ENCODE peak calls at places on chromosome 21, in ten cellular contexts. F is GM23338, I is brain microvascular endothelial cell, S is stomach, B is suprapubic skin, Y is cardiac muscle cell, C is GM06990, V is MM.1S, H is fibroblast of lung, A is tibial artery. M is an unnamed sample.

GRCh38 chr21:25717491-25718139 is 17.1 kb downstream of the ATP5PF start:
- DNase-seq in C (no peak), V (no peak), B (no peak), A (no peak), H (peak; percentile 37), Y (peak; percentile 61), I (peak; percentile 51), S (no peak), F (peak; percentile 39), M (no peak)

GRCh38 chr21:44618909-44619308 is 7.0 kb downstream of the KRTAP10-8 start:
- DNase-seq in Y (no peak), V (no peak), S (no peak), H (no peak), B (no peak), F (no peak), I (no peak), A (no peak), C (no peak), M (no peak)

GRCh38 chr21:44521928-44522752 is 17.9 kb downstream of the KRTAP10-1 start:
- DNase-seq in I (no peak), C (no peak), S (no peak), A (peak; percentile 14), B (peak; percentile 48), F (no peak), V (no peak), H (no peak), Y (no peak), M (no peak)

GRCh38 chr21:41601573-41602371 is 93.8 kb upstream of the TMPRSS2 start:
- DNase-seq in C (no peak), H (peak; percentile 42), A (peak; percentile 5), B (peak; percentile 44), I (no peak), S (peak; percentile 33), Y (peak; percentile 35), F (no peak), V (no peak), M (peak; percentile 40)

GRCh38 chr21:42411891-42412635 is 8.4 kb downstream of the UBASH3A start:
- DNase-seq in B (no peak), C (no peak), A (no peak), V (no peak), I (peak; percentile 48), Y (no peak), S (no peak), F (no peak), H (peak; percentile 33), M (no peak)

GRCh38 chr21:44552681-44553080 is 1.4 kb upstream of the KRTAP10-2 start:
- DNase-seq in H (no peak), F (no peak), S (no peak), Y (no peak), C (no peak), V (no peak), A (no peak), I (no peak), B (no peak), M (peak; percentile 64)

GRCh38 chr21:45004481-45005263 is 64.8 kb downstream of the SLX9 start:
- DNase-seq in I (no peak), A (peak; percentile 19), C (no peak), S (no peak), V (no peak), H (peak; percentile 65), Y (no peak), B (peak; percentile 57), F (no peak), M (no peak)

GRCh38 chr21:43893536-43894205 is 28.6 kb downstream of the AGPAT3 start:
- DNase-seq in S (peak; percentile 49), I (no peak), H (peak; percentile 27), A (no peak), Y (peak; percentile 15), C (no peak), F (no peak), V (no peak), B (no peak), M (no peak)

GRCh38 chr21:46662367-46662654 is 26.8 kb downstream of the PRMT2 start:
- DNase-seq in I (no peak), V (no peak), C (no peak), A (no peak), F (no peak), Y (no peak), S (no peak), H (no peak), B (no peak), M (no peak)

GRCh38 chr21:46662765-46663500 is 27.5 kb downstream of the PRMT2 start:
- DNase-seq in Y (no peak), V (no peak), S (no peak), I (no peak), F (no peak), B (no peak), A (no peak), H (no peak), C (no peak), M (peak; percentile 65)

GRCh38 chr21:46661211-46661625 is 25.7 kb downstream of the PRMT2 start:
- DNase-seq in Y (peak; percentile 91), I (peak; percentile 60), B (no peak), H (peak; percentile 80), V (peak; percentile 70), S (peak; percentile 40), F (peak; percentile 89), C (peak; percentile 30), A (no peak), M (no peak)

GRCh38 chr21:46661627-46662366 is 26.3 kb downstream of the PRMT2 start:
- DNase-seq in Y (no peak), I (no peak), B (no peak), F (peak; percentile 35), H (no peak), A (no peak), C (no peak), V (no peak), S (no peak), M (peak; percentile 79)

DNA sequence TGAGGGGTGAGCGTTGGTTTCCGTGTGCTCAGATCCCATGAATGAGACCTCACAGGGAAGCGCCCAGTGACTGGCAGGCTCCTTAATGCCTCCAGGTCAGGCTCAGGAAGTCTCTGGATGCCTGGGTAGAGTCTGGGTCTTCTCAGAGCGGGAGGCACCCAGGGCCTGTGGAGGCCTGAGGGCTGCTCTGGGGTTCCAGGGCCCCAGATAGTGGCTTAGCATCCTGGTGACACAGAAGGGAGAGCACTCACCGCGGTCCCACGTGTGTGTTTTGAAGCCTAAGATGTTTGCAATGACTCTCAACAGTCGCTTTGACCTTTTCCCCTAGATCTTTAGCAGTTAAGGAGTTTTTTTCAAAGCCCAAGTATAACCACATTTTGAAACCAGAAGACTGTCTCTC is 25.0 kb downstream of the PRMT2 start:
- DNase-seq in S (no peak), B (no peak), C (no peak), Y (no peak), H (no peak), F (no peak), V (no peak), A (no peak), I (no peak), M (no peak)
- H3K36me3 ChIP-seq in S (peaks cover 18% of the 10 kb centered on the region), B (peaks cover 58% of the 10 kb centered on the region), C (peaks cover 2% of the 10 kb centered on the region), Y (peaks cover 3% of the 10 kb centered on the region), H (peaks cover 7% of the 10 kb centered on the region), F (no peaks in the 10 kb centered on the region), V (no peaks in the 10 kb centered on the region), A (peaks cover 77% of the 10 kb centered on the region), I (peaks cover 9% of the 10 kb centered on the region), M (no peaks in the 10 kb centered on the region)

GRCh38 chr21:28336299-28336698 is 656.4 kb downstream of the LTN1 start:
- DNase-seq in A (no peak), S (peak; percentile 26), F (peak; percentile 70), Y (peak; percentile 92), H (peak; percentile 73), B (no peak), C (no peak), I (peak; percentile 60), V (peak; percentile 48), M (no peak)
- TF ChIP-seq CTCF in A (peak; percentile 37), S (no peak), F (peak; percentile 73), Y (peak; percentile 62), H (peak; percentile 45), B (peak; percentile 33), C (no peak), I (peak; percentile 63), V (peak; percentile 48), M (peak; percentile 30)

GRCh38 chr21:46311568-46311967 is 12.1 kb downstream of the C21orf58 start:
- DNase-seq in C (no peak), V (no peak), S (no peak), H (no peak), A (no peak), I (no peak), Y (no peak), B (no peak), F (no peak), M (no peak)

GRCh38 chr21:46307625-46308024 is 16.0 kb downstream of the C21orf58 start:
- DNase-seq in A (no peak), H (peak; percentile 82), Y (no peak), B (no peak), S (no peak), C (no peak), I (peak; percentile 48), F (no peak), V (no peak), M (no peak)

GRCh38 chr21:46304437-46304836 is 18.3 kb downstream of the YBEY start:
- DNase-seq in I (no peak), C (no peak), Y (no peak), H (no peak), B (no peak), S (no peak), V (no peak), A (no peak), F (no peak), M (no peak)

GRCh38 chr21:46304955-46305354 is 18.7 kb downstream of the C21orf58 start:
- DNase-seq in C (no peak), A (no peak), V (no peak), I (no peak), H (no peak), B (no peak), F (no peak), Y (no peak), S (no peak), M (no peak)

DNA sequence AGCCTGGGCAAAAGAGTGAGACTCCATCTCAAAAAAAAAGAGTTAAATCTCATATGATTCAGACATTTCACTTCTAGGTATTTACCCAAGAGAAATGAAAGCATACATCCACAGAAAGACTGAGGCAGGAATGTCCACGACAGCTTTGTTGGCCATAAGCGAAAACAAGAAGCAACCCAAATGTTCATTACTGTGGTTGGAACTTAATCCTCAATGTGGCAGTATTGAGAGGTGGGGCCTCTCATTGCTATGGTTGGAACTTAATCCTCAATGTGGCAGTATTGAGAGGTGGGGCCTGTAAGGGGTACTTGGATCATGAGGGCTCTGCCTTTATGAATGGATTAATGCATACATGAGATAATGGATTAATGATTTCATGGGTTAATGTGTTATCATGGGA is 15.2 kb downstream of the C21orf58 start:
- DNase-seq in B (no peak), H (no peak), S (no peak), I (no peak), A (no peak), C (no peak), F (no peak), Y (no peak), V (no peak), M (no peak)
- H3K36me3 ChIP-seq in B (peaks cover 3% of the 10 kb centered on the region), H (peaks cover 8% of the 10 kb centered on the region), S (no peaks in the 10 kb centered on the region), I (peaks cover 8% of the 10 kb centered on the region), A (peaks cover 16% of the 10 kb centered on the region), C (peaks cover 7% of the 10 kb centered on the region), F (peaks cover 32% of the 10 kb centered on the region), Y (peaks cover 11% of the 10 kb centered on the region), V (no peaks in the 10 kb centered on the region), M (no peaks in the 10 kb centered on the region)

DNA sequence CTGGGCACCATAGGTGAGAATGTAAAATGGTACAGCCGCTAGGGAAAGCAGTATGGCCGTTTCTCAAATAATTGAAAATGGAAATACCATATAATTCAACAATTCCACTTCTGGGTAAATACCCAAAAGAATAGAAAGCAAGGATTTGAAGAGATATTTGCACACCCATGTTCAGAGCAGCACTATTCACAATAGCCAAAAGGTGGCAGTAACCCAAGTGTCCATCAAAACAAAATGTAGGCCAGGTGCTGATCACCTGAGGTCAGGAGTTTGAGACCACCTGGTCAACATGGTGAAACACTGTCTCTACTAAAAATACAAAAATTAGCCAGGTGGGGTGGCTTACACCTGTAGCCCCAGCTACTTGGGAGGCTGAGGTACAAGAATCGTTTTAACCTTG is 62.1 kb downstream of the OLIG1 start:
- DNase-seq in I (no peak), A (no peak), V (peak; percentile 40), H (no peak), B (no peak), S (no peak), Y (no peak), C (no peak), F (no peak), M (no peak)
- TF ChIP-seq CTCF in I (peak; percentile 15), A (no peak), V (peak; percentile 63), H (no peak), B (no peak), S (no peak), Y (peak; percentile 6), C (peak; percentile 44), F (peak; percentile 49), M (no peak)

M was measured in vagina.